ENCODE peak calls at places on chromosomes 6 and 20, in five cellular contexts. W, M, S, N and A are unnamed samples.
A peak's percentile ranks its signal among the peaks of the same experiment; 100 is the strongest.

GRCh38 chr6:170243791-170244291 is 47.0 kb downstream of the DLL1 start:
- DNase-seq in W (no peak), M (no peak), S (no peak), N (no peak), A (no peak)

GRCh38 chr6:137768935-137769334 is 98.1 kb upstream of the TNFAIP3 start:
- DNase-seq in W (no peak), M (no peak), S (no peak), N (no peak), A (no peak)

GRCh38 chr6:104711371-104711770 is 148.3 kb downstream of the HACE1 start:
- DNase-seq in W (peak; percentile 25), M (no peak), S (peak; percentile 80), N (peak; percentile 65), A (no peak)

GRCh38 chr6:135819665-135820064 is 31.8 kb upstream of the PDE7B start:
- DNase-seq in W (no peak), M (no peak), S (no peak), N (no peak), A (no peak)

GRCh38 chr20:53959849-53960585 is 110.4 kb downstream of the BCAS1 start:
- DNase-seq in W (no peak), M (no peak), S (peak; percentile 57), N (no peak), A (no peak)

GRCh38 chr6:149545258-149545753 is 537 bp downstream of the PPIL4 start:
- DNase-seq in W (no peak), M (no peak), S (peak; percentile 75), N (peak; percentile 74), A (peak; percentile 64)

GRCh38 chr20:571754-572331 is 28.3 kb upstream of the CSNK2A1 start:
- DNase-seq in W (no peak), M (no peak), S (no peak), N (no peak), A (peak; percentile 75)

GRCh38 chr6:47310131-47310480 is 401 bp upstream of the TNFRSF21 start:
- DNase-seq in W (peak; percentile 7), M (no peak), S (no peak), N (no peak), A (no peak)

DNA sequence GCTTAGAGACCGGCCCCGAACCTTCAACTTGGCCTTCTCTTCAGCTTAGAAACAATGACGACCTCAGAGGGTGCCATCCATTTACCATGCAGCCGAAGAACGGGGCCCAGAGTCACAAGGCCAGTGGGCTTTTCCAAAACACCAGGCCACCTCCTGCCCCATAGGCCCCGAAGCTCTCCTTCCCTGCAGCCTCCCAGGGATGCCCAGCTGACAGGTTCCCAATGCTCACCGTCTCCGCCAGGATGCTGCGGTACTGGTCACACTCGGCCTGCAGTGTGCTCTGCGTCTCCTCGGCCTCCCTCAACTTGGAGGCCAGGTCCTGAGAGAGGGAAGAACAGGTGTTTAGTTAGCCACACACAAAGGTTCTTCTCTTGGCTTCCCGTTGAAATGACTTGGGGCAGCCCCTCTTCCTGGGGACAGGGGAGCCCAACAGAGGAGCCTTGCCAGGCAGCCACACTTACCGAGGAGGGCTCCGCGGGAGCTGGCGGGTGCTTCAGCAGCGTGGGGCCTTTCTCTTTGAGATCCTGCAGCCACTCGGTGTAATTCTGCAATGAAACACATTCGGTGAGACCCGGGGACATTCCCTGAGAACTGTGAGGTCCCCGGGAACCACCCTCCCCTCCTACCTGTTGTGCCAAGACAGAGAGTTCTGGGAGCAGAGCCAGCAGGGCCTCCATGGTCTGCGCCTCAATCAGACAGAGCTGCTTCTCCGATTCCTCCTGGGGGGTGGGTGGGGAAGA is 51.5 kb downstream of the DSTN start:
- DNase-seq in W (no peak), M (no peak), S (no peak), N (no peak), A (no peak)
- TF ChIP-seq REST in W (no peak), M (no peak), S (no peak), N (no peak), A (no peak)

DNA sequence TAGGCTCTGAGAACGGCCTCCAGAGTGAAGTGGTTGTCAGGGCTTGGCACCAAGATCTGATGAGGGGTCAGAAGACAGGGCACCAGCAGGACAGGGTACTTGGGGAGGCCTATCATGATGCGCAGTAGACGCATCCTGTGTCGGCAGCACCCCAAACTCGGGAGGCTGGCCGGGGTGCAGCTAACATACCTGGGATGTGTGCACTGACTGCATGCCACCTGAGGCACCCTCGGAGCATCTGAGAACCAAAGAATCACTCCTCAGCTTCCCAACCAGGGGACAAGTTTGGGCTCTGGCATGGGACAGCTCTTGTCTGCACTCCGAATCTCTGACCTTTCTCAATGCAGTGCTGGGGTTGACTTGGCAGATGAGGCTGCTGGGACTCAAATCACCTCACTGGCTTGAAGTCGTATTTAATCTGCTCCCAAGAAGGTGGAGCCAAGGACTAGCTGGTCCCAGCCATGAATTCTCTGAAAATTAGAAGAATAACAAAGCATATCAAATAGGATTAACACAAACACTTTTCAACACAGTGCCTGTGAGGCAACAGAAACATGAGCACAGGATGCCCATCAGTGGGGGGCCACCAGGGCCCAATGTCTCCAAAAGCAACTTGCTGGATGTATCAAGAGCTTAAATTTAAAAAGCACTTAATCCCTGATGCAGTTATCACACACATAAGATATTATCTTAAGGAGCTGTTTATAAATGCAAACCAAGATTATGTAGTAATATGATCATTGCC is 348.8 kb downstream of the PREX1 start:
- DNase-seq in W (no peak), M (no peak), S (no peak), N (no peak), A (no peak)
- TF ChIP-seq CTCF in W (no peak), M (no peak), S (no peak), N (no peak), A (no peak)

GRCh38 chr6:28880519-28880893 is 43.3 kb downstream of the TRIM27 start:
- DNase-seq in W (no peak), M (no peak), S (no peak), N (no peak), A (no peak)

GRCh38 chr6:28888097-28888496 is 35.7 kb downstream of the TRIM27 start:
- DNase-seq in W (no peak), M (no peak), S (no peak), N (no peak), A (no peak)

GRCh38 chr6:28885149-28885738 is 38.5 kb downstream of the TRIM27 start:
- DNase-seq in W (no peak), M (no peak), S (peak; percentile 48), N (no peak), A (peak; percentile 31)

GRCh38 chr6:28880894-28881780 is 42.6 kb downstream of the TRIM27 start:
- DNase-seq in W (no peak), M (peak; percentile 62), S (peak; percentile 82), N (peak; percentile 75), A (peak; percentile 84)

GRCh38 chr6:28884423-28885148 is 39.2 kb downstream of the TRIM27 start:
- DNase-seq in W (no peak), M (no peak), S (peak; percentile 51), N (peak; percentile 39), A (no peak)
- TF ChIP-seq REST in W (no peak), M (no peak), S (no peak), N (no peak), A (no peak)

GRCh38 chr6:107656883-107657282 is 167.0 kb downstream of the SOBP start:
- DNase-seq in W (no peak), M (no peak), S (no peak), N (no peak), A (no peak)

GRCh38 chr6:107654736-107655135 is 164.8 kb downstream of the SOBP start:
- DNase-seq in W (no peak), M (no peak), S (no peak), N (no peak), A (no peak)

GRCh38 chr6:107656381-107656780 is 166.5 kb downstream of the SOBP start:
- DNase-seq in W (no peak), M (no peak), S (no peak), N (no peak), A (no peak)

GRCh38 chr6:107653861-107654394 is 164.0 kb downstream of the SOBP start:
- DNase-seq in W (no peak), M (no peak), S (no peak), N (no peak), A (no peak)

GRCh38 chr6:107655245-107655644 is 165.3 kb downstream of the SOBP start:
- DNase-seq in W (no peak), M (no peak), S (no peak), N (no peak), A (peak; percentile 85)
- TF ChIP-seq CTCF in W (no peak), M (peak; percentile 54), S (peak; percentile 56), N (no peak), A (peak; percentile 89)

GRCh38 chr6:53717571-53717970 is 52.0 kb upstream of the KLHL31 start:
- DNase-seq in W (no peak), M (no peak), S (no peak), N (no peak), A (no peak)

GRCh38 chr6:53715434-53715833 is 49.9 kb upstream of the KLHL31 start:
- DNase-seq in W (no peak), M (no peak), S (no peak), N (no peak), A (no peak)

GRCh38 chr6:53712078-53712477 is 46.5 kb upstream of the KLHL31 start:
- DNase-seq in W (no peak), M (no peak), S (no peak), N (no peak), A (no peak)

GRCh38 chr6:53714395-53714794 is 48.8 kb upstream of the KLHL31 start:
- DNase-seq in W (no peak), M (no peak), S (no peak), N (no peak), A (no peak)

GRCh38 chr6:53714888-53715287 is 49.3 kb upstream of the KLHL31 start:
- DNase-seq in W (no peak), M (no peak), S (peak; percentile 70), N (no peak), A (no peak)
- TF ChIP-seq REST in W (no peak), M (no peak), S (no peak), N (no peak), A (no peak)

GRCh38 chr20:52446421-52447231 is 255.0 kb upstream of the ZFP64 start:
- DNase-seq in W (no peak), M (no peak), S (no peak), N (no peak), A (no peak)

GRCh38 chr20:52441708-52442107 is 250.1 kb upstream of the ZFP64 start:
- DNase-seq in W (no peak), M (no peak), S (no peak), N (no peak), A (no peak)

GRCh38 chr20:52448513-52448912 is 256.9 kb upstream of the ZFP64 start:
- DNase-seq in W (no peak), M (no peak), S (no peak), N (no peak), A (no peak)

DNA sequence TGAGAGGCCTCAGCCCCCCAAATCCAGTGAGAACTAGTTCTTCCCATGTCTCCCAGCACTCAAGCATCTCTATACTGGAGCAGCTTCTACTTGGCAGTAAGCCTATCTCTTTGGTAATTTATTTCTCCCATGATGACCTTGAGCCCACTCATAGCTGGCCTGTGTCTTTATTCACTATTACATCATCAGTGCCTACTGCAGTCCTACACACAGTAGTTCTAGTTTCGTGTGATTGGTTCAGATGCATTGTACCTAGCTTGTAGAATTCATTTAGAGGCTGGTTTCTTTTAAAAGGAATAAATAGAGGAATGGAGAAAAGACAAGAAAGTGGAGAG is 255.6 kb upstream of the ZFP64 start:
- DNase-seq in W (no peak), M (no peak), S (no peak), N (no peak), A (no peak)
- TF ChIP-seq CTCF in W (no peak), M (no peak), S (no peak), N (no peak), A (no peak)

GRCh38 chr20:58670097-58670496 is 19.0 kb downstream of the STX16 start:
- DNase-seq in W (no peak), M (no peak), S (no peak), N (no peak), A (no peak)
- TF ChIP-seq REST in W (no peak), M (no peak), S (no peak), N (no peak), A (no peak)

GRCh38 chr6:18820725-18821124 is 433.6 kb downstream of the RNF144B start:
- DNase-seq in W (no peak), M (no peak), S (no peak), N (no peak), A (peak; percentile 39)
- TF ChIP-seq CTCF in W (no peak), M (no peak), S (no peak), N (no peak), A (peak; percentile 83)